ENCODE peak calls at places on chromosomes 12 and 14, in four cellular contexts. L is HepG2, W is sigmoid colon, O is transverse colon. X is an unnamed sample.

GRCh38 chr12:29051221-29051620 is 97.9 kb upstream of the FAR2 start:
- DNase-seq in L (no peak), W (no peak), O (no peak), X (no peak)

GRCh38 chr12:130606245-130606644 is 109.9 kb downstream of the RIMBP2 start:
- DNase-seq in L (no peak), W (no peak), O (no peak), X (peak; percentile 15)

GRCh38 chr14:87139299-87139698 is 853.7 kb downstream of the GALC start:
- DNase-seq in L (no peak), W (no peak), O (no peak), X (no peak)

GRCh38 chr12:19030180-19030579 is 99.4 kb upstream of the PLEKHA5 start:
- DNase-seq in L (no peak), W (no peak), O (no peak), X (no peak)

GRCh38 chr12:6927999-6928702 is 392 bp downstream of the ATN1 start:
- DNase-seq in L (no peak), W (no peak), O (no peak), X (peak; percentile 87)

GRCh38 chr12:103673891-103674375 is 86.9 kb downstream of the STAB2 start:
- DNase-seq in L (peak; percentile 37), W (no peak), O (peak; percentile 19), X (no peak)

GRCh38 chr12:2034633-2035420 is 18.0 kb upstream of the CACNA1C start:
- DNase-seq in L (peak; percentile 50), W (peak; percentile 94), O (peak; percentile 93), X (peak; percentile 98)

GRCh38 chr12:1220127-1221092 is 229.4 kb downstream of the ERC1 start:
- DNase-seq in L (peak; percentile 8), W (no peak), O (peak; percentile 60), X (no peak)

GRCh38 chr12:68310370-68310769 is 21.8 kb downstream of the MDM1 start:
- DNase-seq in L (no peak), W (no peak), O (no peak), X (no peak)

GRCh38 chr12:39892146-39892545 is 213.7 kb downstream of the SLC2A13 start:
- DNase-seq in L (no peak), W (no peak), O (no peak), X (no peak)

GRCh38 chr12:51972849-51973273 is 21.4 kb downstream of the ACVR1B start:
- DNase-seq in L (no peak), W (peak; percentile 75), O (peak; percentile 45), X (no peak)
- TF ChIP-seq POLR2AphosphoS5 in L (no peak), W (no peak), O (no peak), X (peak; percentile 54)

GRCh38 chr14:93086441-93087055 is 29.2 kb downstream of the ITPK1 start:
- DNase-seq in L (no peak), W (no peak), O (no peak), X (no peak)
- H3K36me3 ChIP-seq in L (no peaks in the 10 kb centered on the region), W (no peaks in the 10 kb centered on the region), O (no peaks in the 10 kb centered on the region), X (no peaks in the 10 kb centered on the region)

GRCh38 chr14:67529947-67530935 is 2.8 kb upstream of the PLEKHH1 start:
- DNase-seq in L (no peak), W (no peak), O (no peak), X (no peak)

GRCh38 chr14:67533754-67534085 is 630 bp downstream of the PLEKHH1 start:
- DNase-seq in L (no peak), W (peak; percentile 50), O (peak; percentile 36), X (no peak)

GRCh38 chr14:67536087-67536486 is 3.0 kb downstream of the PLEKHH1 start:
- DNase-seq in L (no peak), W (peak; percentile 8), O (no peak), X (no peak)

GRCh38 chr14:67532606-67532997 is 488 bp upstream of the PLEKHH1 start:
- DNase-seq in L (no peak), W (no peak), O (no peak), X (no peak)

DNA sequence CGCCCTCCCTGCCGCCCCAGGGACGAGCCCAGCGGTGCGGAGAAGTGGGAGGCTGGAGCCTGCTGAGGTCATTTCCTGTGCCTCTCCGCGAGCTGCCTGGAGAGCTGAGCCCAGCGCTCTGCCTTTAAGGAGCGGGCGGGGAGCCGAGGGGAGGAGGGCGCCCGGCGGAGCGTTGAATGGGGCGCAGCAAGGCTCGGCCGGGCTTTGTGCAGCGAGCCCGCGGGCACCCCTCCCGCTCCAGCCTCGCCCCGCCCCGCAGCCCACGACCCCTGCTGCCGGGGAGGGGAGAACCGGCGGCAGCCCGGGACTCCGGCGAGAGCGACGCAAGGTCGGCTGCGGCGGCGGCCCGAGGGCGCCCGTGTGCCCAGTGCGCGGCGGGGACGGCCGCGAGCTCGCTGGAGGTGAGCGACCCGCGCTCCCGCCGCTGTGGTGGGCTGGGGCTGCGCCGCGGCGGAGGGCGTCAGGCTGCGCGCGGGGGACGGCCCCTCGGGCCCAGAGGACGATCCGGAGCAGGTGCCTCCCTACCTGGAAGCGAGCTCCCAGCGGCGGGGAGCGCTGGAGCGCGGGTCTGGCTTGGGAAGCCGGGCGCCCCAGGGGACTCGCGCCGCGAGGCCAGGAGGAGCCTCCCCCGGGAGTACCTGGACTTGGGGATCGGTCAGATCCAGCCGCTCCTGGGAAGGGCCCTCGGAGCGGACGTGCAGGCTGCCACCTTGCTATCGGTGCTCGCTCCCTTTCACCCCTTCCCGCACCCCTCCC is at the start of gene PLEKHH1:
- DNase-seq in L (peak; percentile 49), W (peak; percentile 89), O (peak; percentile 88), X (peak; percentile 81)
- TF ChIP-seq POLR2AphosphoS5 in L (peak; percentile 61), W (peak; percentile 43), O (peak; percentile 82), X (no peak)

GRCh38 chr12:132571598-132571997 is 38.8 kb downstream of the LRCOL1 start:
- DNase-seq in L (no peak), W (no peak), O (no peak), X (no peak)
- H3K36me3 ChIP-seq in L (peaks cover 4% of the 10 kb centered on the region), W (peaks cover 27% of the 10 kb centered on the region), O (no peaks in the 10 kb centered on the region), X (peaks cover 29% of the 10 kb centered on the region)

GRCh38 chr12:105352940-105353635 is 22.6 kb downstream of the C12orf75 start:
- DNase-seq in L (no peak), W (no peak), O (no peak), X (no peak)
- TF ChIP-seq POLR2AphosphoS5 in L (no peak), W (no peak), O (no peak), X (no peak)

GRCh38 chr12:113385282-113385882 is 18.3 kb downstream of the SDS start:
- DNase-seq in L (no peak), W (no peak), O (no peak), X (no peak)
- H3K36me3 ChIP-seq in L (peaks cover 6% of the 10 kb centered on the region), W (peaks cover 45% of the 10 kb centered on the region), O (no peaks in the 10 kb centered on the region), X (peaks cover 32% of the 10 kb centered on the region)

GRCh38 chr12:51197736-51198567 is 19.9 kb downstream of the POU6F1 start:
- DNase-seq in L (no peak), W (no peak), O (no peak), X (peak; percentile 73)
- TF ChIP-seq POLR2AphosphoS5 in L (no peak), W (no peak), O (no peak), X (no peak)

GRCh38 chr12:75487310-75487709 is 6.8 kb downstream of the GLIPR1 start:
- DNase-seq in L (no peak), W (no peak), O (no peak), X (no peak)
- H3K36me3 ChIP-seq in L (no peaks in the 10 kb centered on the region), W (no peaks in the 10 kb centered on the region), O (no peaks in the 10 kb centered on the region), X (no peaks in the 10 kb centered on the region)

DNA sequence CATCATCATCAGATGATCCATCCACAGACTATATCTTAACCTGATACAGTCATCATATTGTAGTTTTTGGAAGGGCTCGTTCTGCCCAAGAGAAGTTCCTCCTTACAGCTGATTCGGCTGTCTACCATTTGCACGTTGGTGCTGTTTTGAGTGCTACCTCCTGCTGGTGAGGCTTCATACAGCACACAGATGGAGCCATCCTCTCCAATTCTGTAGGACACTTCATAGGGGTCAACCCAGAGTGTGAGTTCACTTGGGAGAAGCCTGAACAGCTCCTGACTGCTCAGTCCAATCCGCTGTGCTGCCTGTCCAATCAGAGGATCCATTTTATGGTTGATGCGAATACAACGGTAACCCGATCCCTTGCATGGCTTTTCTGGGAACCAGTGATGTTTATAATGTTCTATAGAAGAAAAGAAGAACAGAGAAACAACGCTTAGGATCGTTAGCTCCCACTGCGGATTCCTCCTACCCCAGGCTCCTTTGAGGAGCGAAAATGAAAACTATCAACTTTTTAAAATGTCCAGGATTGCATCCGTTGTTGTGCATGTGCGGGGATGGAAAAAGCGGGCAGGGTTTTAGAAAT is 1.5 kb downstream of the BTG1 start:
- DNase-seq in L (peak; percentile 81), W (peak; percentile 89), O (peak; percentile 80), X (no peak)
- TF ChIP-seq POLR2AphosphoS5 in L (no peak), W (peak; percentile 76), O (peak; percentile 86), X (peak; percentile 89)